ENCODE peak calls at places on chromosomes 12 and 14, in eight cellular contexts. R, J, U, Q, V, F, D and C are unnamed samples.

GRCh38 chr12:1912580-1913376 is 5.7 kb downstream of the CACNA2D4 start:
- DNase-seq in R (no peak), F (no peak), U (peak; percentile 21), V (peak; percentile 48), D (peak; percentile 31), Q (no peak), J (peak; percentile 61), C (peak; percentile 47)

GRCh38 chr12:46043972-46044520 is 53.7 kb upstream of the SCAF11 start:
- DNase-seq in R (no peak), F (no peak), Q (no peak), J (no peak), V (no peak), D (no peak), U (no peak), C (no peak)

GRCh38 chr14:77681196-77682157 is 26.3 kb downstream of the ALKBH1 start:
- DNase-seq in D (no peak), J (peak; percentile 64), V (no peak), R (no peak), F (no peak), U (no peak), Q (no peak), C (peak; percentile 66)

GRCh38 chr12:11891350-11892064 is 179.2 kb upstream of the BCL2L14 start:
- DNase-seq in F (no peak), Q (no peak), J (no peak), V (no peak), U (peak; percentile 55), D (no peak), R (no peak), C (no peak)

GRCh38 chr12:120890963-120891362 is 13.2 kb downstream of the SPPL3 start:
- DNase-seq in R (no peak), V (no peak), U (no peak), Q (no peak), F (no peak), J (peak; percentile 17), D (no peak), C (no peak)

GRCh38 chr14:34810028-34810427 is 65.1 kb downstream of the BAZ1A start:
- DNase-seq in V (no peak), J (no peak), D (no peak), R (no peak), F (no peak), U (no peak), Q (no peak), C (no peak)

GRCh38 chr12:52351196-52352059 is 15.9 kb downstream of the KRT85 start:
- DNase-seq in F (no peak), D (peak; percentile 80), V (peak; percentile 74), R (no peak), U (peak; percentile 51), J (no peak), Q (no peak), C (no peak)

GRCh38 chr14:86513056-86513455 is 983.1 kb downstream of the FLRT2 start:
- DNase-seq in D (no peak), Q (no peak), R (no peak), F (no peak), V (no peak), U (no peak), J (no peak), C (no peak)

GRCh38 chr12:63882844-63883243 is 38.3 kb downstream of the SRGAP1 start:
- DNase-seq in Q (no peak), F (no peak), U (no peak), R (no peak), J (no peak), D (no peak), V (no peak), C (no peak)

GRCh38 chr14:71193663-71194062 is 286.4 kb downstream of the PCNX1 start:
- DNase-seq in U (no peak), Q (peak; percentile 52), D (no peak), V (no peak), R (no peak), J (no peak), F (no peak), C (peak; percentile 96)

GRCh38 chr12:125533434-125534029 is 468.3 kb downstream of the AACS start:
- DNase-seq in J (no peak), D (no peak), R (no peak), V (no peak), U (no peak), F (no peak), Q (no peak), C (peak; percentile 51)

GRCh38 chr14:34649344-34649743 is 19.4 kb upstream of the SNX6 start:
- DNase-seq in J (peak; percentile 93), U (no peak), V (no peak), Q (peak; percentile 75), F (no peak), D (no peak), R (no peak), C (peak; percentile 86)

DNA sequence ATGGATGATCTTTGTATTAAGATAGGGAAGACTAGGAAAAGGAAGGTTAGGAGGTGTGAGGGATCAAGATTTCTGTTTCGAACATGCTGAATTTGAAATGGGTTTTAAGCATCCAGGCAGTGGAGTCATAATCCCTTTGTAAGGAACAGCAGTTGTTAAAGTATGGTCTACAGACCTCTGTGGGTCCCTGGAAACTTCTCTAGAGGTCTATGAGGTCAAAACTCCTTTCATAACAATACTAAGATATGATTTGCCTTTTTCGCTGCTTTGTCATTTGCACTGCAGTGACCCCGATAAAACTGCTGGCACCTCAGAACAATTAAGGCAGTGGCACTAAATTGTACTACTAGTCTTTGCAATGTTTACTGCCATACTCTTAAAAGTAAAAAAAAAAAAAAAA is 1.5 kb downstream of the RAD51AP1 start:
- DNase-seq in F (no peak), J (no peak), D (no peak), Q (no peak), U (no peak), R (no peak), V (no peak), C (no peak)
- H3K4me3 ChIP-seq in F (no peak overlapping the region), J (peak overlapping the region; percentile 84), D (no peak overlapping the region), Q (no peak overlapping the region), U (no peak overlapping the region), R (no peak overlapping the region), V (no peak overlapping the region), C (peak overlapping the region; percentile 84)

GRCh38 chr12:20212658-20213387 is 155.5 kb upstream of the PDE3A start:
- DNase-seq in F (peak; percentile 53), J (peak; percentile 98), U (peak; percentile 89), R (peak; percentile 57), V (no peak), Q (peak; percentile 96), D (no peak), C (peak; percentile 84)
- H3K4me3 ChIP-seq in F (peak overlapping the region; percentile 62), J (peak overlapping the region; percentile 9), U (peak overlapping the region; percentile 54), R (no peak overlapping the region), V (no peak overlapping the region), Q (no peak overlapping the region), D (no peak overlapping the region), C (no peak overlapping the region)

GRCh38 chr14:82642425-82642824 is 1108.8 kb upstream of the SEL1L start:
- DNase-seq in J (peak; percentile 20), U (no peak), D (no peak), R (no peak), Q (no peak), F (no peak), V (peak; percentile 34), C (peak; percentile 3)
- H3K4me3 ChIP-seq in J (peak overlapping the region; percentile 36), U (no peak overlapping the region), D (no peak overlapping the region), R (no peak overlapping the region), Q (no peak overlapping the region), F (no peak overlapping the region), V (no peak overlapping the region), C (peak overlapping the region; percentile 5)

GRCh38 chr12:85468356-85469157 is 188.5 kb downstream of the ALX1 start:
- DNase-seq in Q (peak; percentile 85), F (no peak), D (no peak), V (no peak), U (no peak), J (peak; percentile 78), R (peak; percentile 51), C (peak; percentile 93)
- H3K4me3 ChIP-seq in Q (peak overlapping the region; percentile 14), F (peak overlapping the region; percentile 74), D (no peak overlapping the region), V (peak overlapping the region; percentile 63), U (peak overlapping the region; percentile 41), J (peak overlapping the region; percentile 45), R (peak overlapping the region; percentile 44), C (peak overlapping the region; percentile 57)

GRCh38 chr14:61705017-61705416 is 9.7 kb downstream of the HIF1A start:
- DNase-seq in D (no peak), U (no peak), V (no peak), Q (no peak), R (no peak), J (no peak), F (no peak), C (no peak)
- H3K4me3 ChIP-seq in D (no peak overlapping the region), U (no peak overlapping the region), V (no peak overlapping the region), Q (peak overlapping the region; percentile 2), R (no peak overlapping the region), J (no peak overlapping the region), F (no peak overlapping the region), C (no peak overlapping the region)